ENCODE peak calls at places on chromosomes 13 and 19, in ten cellular contexts. N is endothelial cell of umbilical vein, W is IMR-90, O is breast epithelium, D is K562, P is uterus, R is sigmoid colon, L is body of pancreas, Z is suprapubic skin, E is right lobe of liver. X is an unnamed sample.

GRCh38 chr19:16618248-16618647 is 9.8 kb downstream of the MED26 start:
- DNase-seq in L (no peak), D (no peak), Z (no peak), O (no peak), P (no peak), N (no peak), E (no peak), W (no peak), R (no peak), X (no peak)

GRCh38 chr19:6531163-6531955 is 533 bp downstream of the TNFSF9 start:
- DNase-seq in L (no peak), Z (no peak), E (no peak), O (no peak), N (no peak), R (no peak), W (no peak), P (no peak), D (peak; percentile 64), X (no peak)

GRCh38 chr13:97141564-97142005 is 80.5 kb upstream of the MBNL2 start:
- DNase-seq in Z (no peak), R (peak; percentile 73), D (peak; percentile 39), O (no peak), E (no peak), P (peak; percentile 30), W (peak; percentile 94), N (peak; percentile 87), L (peak; percentile 39), X (no peak)

GRCh38 chr19:29789007-29789406 is 22.8 kb upstream of the CCNE1 start:
- DNase-seq in W (no peak), N (no peak), R (no peak), E (no peak), Z (no peak), L (no peak), P (no peak), D (no peak), O (no peak), X (no peak)

GRCh38 chr19:4911314-4911713 is 2.0 kb downstream of the UHRF1 start:
- DNase-seq in Z (no peak), O (no peak), E (no peak), P (no peak), D (no peak), R (no peak), W (peak; percentile 25), N (no peak), L (no peak), X (no peak)

GRCh38 chr13:34467450-34468083 is 474.5 kb upstream of the NBEA start:
- DNase-seq in O (no peak), Z (no peak), D (no peak), W (no peak), P (no peak), N (no peak), E (no peak), R (no peak), L (no peak), X (no peak)

GRCh38 chr19:55611983-55612645 is 6.7 kb downstream of the ZNF865 start:
- DNase-seq in Z (no peak), N (no peak), W (no peak), D (no peak), R (no peak), O (no peak), E (no peak), L (no peak), P (no peak), X (no peak)

GRCh38 chr13:41520016-41520698 is 62.8 kb downstream of the RGCC start:
- DNase-seq in W (no peak), D (no peak), L (no peak), R (no peak), P (no peak), N (no peak), Z (no peak), O (no peak), E (no peak), X (no peak)

GRCh38 chr13:64423467-64423866 is 2806.7 kb downstream of the PCDH9 start:
- DNase-seq in P (no peak), D (no peak), Z (no peak), N (no peak), W (no peak), E (no peak), R (no peak), O (no peak), L (no peak), X (no peak)

GRCh38 chr19:17468302-17469091 is 1.8 kb upstream of the SLC27A1 start:
- DNase-seq in Z (peak; percentile 87), P (peak; percentile 45), O (peak; percentile 74), E (no peak), W (no peak), R (peak; percentile 91), L (peak; percentile 41), D (no peak), N (no peak), X (no peak)

GRCh38 chr13:28031220-28031903 is 42.9 kb upstream of the URAD start:
- DNase-seq in P (no peak), W (no peak), L (no peak), Z (no peak), O (no peak), E (peak; percentile 47), R (peak; percentile 67), N (no peak), D (no peak), X (no peak)

GRCh38 chr19:34217952-34218817 is 36.2 kb upstream of the GARRE1 start:
- DNase-seq in D (peak; percentile 27), P (peak; percentile 17), W (peak; percentile 98), Z (no peak), R (no peak), N (peak; percentile 58), L (no peak), O (no peak), E (no peak), X (no peak)
- H3K4me3 ChIP-seq in D (no peak overlapping the region), P (no peak overlapping the region), W (no peak overlapping the region), Z (no peak overlapping the region), R (no peak overlapping the region), N (no peak overlapping the region), L (no peak overlapping the region), O (no peak overlapping the region), E (no peak overlapping the region), X (no peak overlapping the region)

GRCh38 chr19:46412034-46412982 is 1.1 kb downstream of the CCDC8 start:
- DNase-seq in L (no peak), D (peak; percentile 37), Z (no peak), O (no peak), W (no peak), R (no peak), P (no peak), E (no peak), N (no peak), X (no peak)

GRCh38 chr19:46416077-46416709 is 2.8 kb upstream of the CCDC8 start:
- DNase-seq in R (peak; percentile 91), E (peak; percentile 64), O (peak; percentile 76), P (peak; percentile 93), N (peak; percentile 62), Z (no peak), D (peak; percentile 95), L (peak; percentile 91), W (peak; percentile 75), X (no peak)

GRCh38 chr19:46412983-46413261 is 442 bp downstream of the CCDC8 start:
- DNase-seq in N (no peak), Z (no peak), P (no peak), L (no peak), W (no peak), D (peak; percentile 40), O (no peak), E (no peak), R (no peak), X (no peak)

GRCh38 chr19:46411088-46412033 is 2.0 kb downstream of the CCDC8 start:
- DNase-seq in W (no peak), E (no peak), Z (no peak), D (no peak), O (no peak), P (no peak), L (no peak), R (no peak), N (no peak), X (no peak)

GRCh38 chr19:46413262-46414031 is at the start of gene CCDC8:
- DNase-seq in O (peak; percentile 73), P (peak; percentile 95), R (peak; percentile 95), L (peak; percentile 93), E (no peak), Z (no peak), W (peak; percentile 92), D (peak; percentile 94), N (no peak), X (no peak)
- TF ChIP-seq POLR2A in O (peak; percentile 60), P (peak; percentile 96), R (peak; percentile 40), L (peak; percentile 86), E (no peak), Z (no peak), W (peak; percentile 47), D (peak; percentile 93), N (no peak), X (peak; percentile 89)

GRCh38 chr19:43726736-43727592 is 11.1 kb downstream of the IRGC start:
- DNase-seq in P (no peak), R (no peak), D (no peak), W (no peak), Z (no peak), N (no peak), O (peak; percentile 59), E (no peak), L (no peak), X (no peak)

GRCh38 chr19:43727593-43727853 is 11.6 kb downstream of the IRGC start:
- DNase-seq in L (no peak), Z (no peak), R (no peak), O (no peak), N (no peak), P (no peak), D (no peak), E (no peak), W (no peak), X (no peak)

GRCh38 chr19:43735013-43735412 is 19.1 kb downstream of the IRGC start:
- DNase-seq in E (no peak), R (no peak), L (no peak), Z (no peak), D (no peak), O (no peak), W (no peak), N (no peak), P (no peak), X (no peak)

GRCh38 chr19:43731854-43732253 is 16.0 kb downstream of the IRGC start:
- DNase-seq in Z (no peak), R (no peak), L (no peak), W (peak; percentile 11), E (no peak), D (no peak), N (no peak), P (no peak), O (no peak), X (no peak)

DNA sequence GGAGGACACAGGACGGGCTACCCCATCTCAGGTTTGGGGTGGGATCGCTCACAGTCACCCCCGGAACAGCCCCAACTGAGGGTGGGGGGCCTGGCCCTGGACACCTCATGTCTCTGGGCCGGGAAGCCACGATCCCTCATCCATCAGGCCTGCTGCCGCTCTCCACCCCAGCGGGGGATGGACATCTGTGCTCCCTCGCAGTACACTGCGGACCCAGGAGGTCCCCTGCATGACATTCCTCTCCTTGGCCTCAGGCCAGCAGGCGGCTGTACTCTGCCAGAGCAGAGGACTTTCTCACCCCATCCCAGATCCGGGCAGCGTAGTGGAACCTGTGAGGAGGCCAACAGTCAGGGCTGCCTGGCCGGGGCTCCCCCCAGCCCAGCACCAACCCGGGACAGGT is 15.5 kb downstream of the IRGC start:
- DNase-seq in O (no peak), L (no peak), E (no peak), Z (no peak), R (no peak), N (no peak), W (no peak), P (no peak), D (no peak), X (no peak)
- H3K36me3 ChIP-seq in O (peaks cover 4% of the 10 kb centered on the region), L (no peaks in the 10 kb centered on the region), E (peaks cover 24% of the 10 kb centered on the region), Z (peaks cover 72% of the 10 kb centered on the region), R (peaks cover 20% of the 10 kb centered on the region), N (peaks cover 13% of the 10 kb centered on the region), W (peaks cover 50% of the 10 kb centered on the region), P (no peaks in the 10 kb centered on the region), D (peaks cover 74% of the 10 kb centered on the region), X (peaks cover 43% of the 10 kb centered on the region)

GRCh38 chr13:37870895-37871550 is 1.5 kb upstream of the TRPC4 start:
- DNase-seq in E (no peak), O (no peak), D (no peak), L (no peak), P (no peak), Z (no peak), W (peak; percentile 79), R (no peak), N (no peak), X (no peak)
- H3K4me3 ChIP-seq in E (no peak overlapping the region), O (no peak overlapping the region), D (no peak overlapping the region), L (no peak overlapping the region), P (no peak overlapping the region), Z (no peak overlapping the region), W (no peak overlapping the region), R (no peak overlapping the region), N (no peak overlapping the region), X (peak overlapping the region; percentile 55)

X was measured in vagina.